ENCODE peak calls at places on chromosomes 6 and 20, in six cellular contexts. One of them, this sample, is unnamed.

GRCh38 chr20:21101453-21102251 is 4.5 kb downstream of the LINC00237 start:
- DNase-seq in uterus: no peak
- DNase-seq in pancreas: no peak
- DNase-seq in transverse colon: no peak
- DNase-seq in PC-9: no peak
- DNase-seq in kidney: peak; percentile 77
- DNase-seq in this sample: no peak

GRCh38 chr20:44851545-44851944 is 34.0 kb upstream of the YWHAB start:
- DNase-seq in uterus: no peak
- DNase-seq in pancreas: no peak
- DNase-seq in transverse colon: peak; percentile 63
- DNase-seq in PC-9: no peak
- DNase-seq in kidney: no peak
- DNase-seq in this sample: no peak

GRCh38 chr6:39143238-39143930 is 28.4 kb upstream of the SAYSD1 start:
- DNase-seq in uterus: no peak
- DNase-seq in pancreas: no peak
- DNase-seq in transverse colon: no peak
- DNase-seq in PC-9: no peak
- DNase-seq in kidney: peak; percentile 72
- DNase-seq in this sample: no peak

GRCh38 chr6:168035661-168036616 is 38.5 kb downstream of the KIF25 start:
- DNase-seq in uterus: no peak
- DNase-seq in pancreas: no peak
- DNase-seq in transverse colon: peak; percentile 61
- DNase-seq in PC-9: no peak
- DNase-seq in kidney: no peak
- DNase-seq in this sample: peak; percentile 60

GRCh38 chr6:145036848-145037567 is 698.3 kb downstream of the EPM2A start:
- DNase-seq in uterus: no peak
- DNase-seq in pancreas: no peak
- DNase-seq in transverse colon: no peak
- DNase-seq in PC-9: no peak
- DNase-seq in kidney: no peak
- DNase-seq in this sample: no peak

GRCh38 chr6:37984578-37984977 is 165.1 kb downstream of the ZFAND3 start:
- DNase-seq in uterus: no peak
- DNase-seq in pancreas: no peak
- DNase-seq in transverse colon: no peak
- DNase-seq in PC-9: no peak
- DNase-seq in kidney: no peak
- DNase-seq in this sample: no peak

GRCh38 chr6:106356382-106356781 is 4.1 kb upstream of the CRYBG1 start:
- DNase-seq in uterus: no peak
- DNase-seq in pancreas: no peak
- DNase-seq in transverse colon: no peak
- DNase-seq in PC-9: peak; percentile 85
- DNase-seq in kidney: no peak
- DNase-seq in this sample: no peak

GRCh38 chr20:40683221-40683893 is 5.7 kb downstream of the MAFB start:
- DNase-seq in uterus: no peak
- DNase-seq in pancreas: no peak
- DNase-seq in transverse colon: no peak
- DNase-seq in PC-9: no peak
- DNase-seq in kidney: peak; percentile 80
- DNase-seq in this sample: peak; percentile 36

GRCh38 chr6:86715676-86716075 is 221.7 kb upstream of the HTR1E start:
- DNase-seq in uterus: no peak
- DNase-seq in pancreas: no peak
- DNase-seq in transverse colon: no peak
- DNase-seq in PC-9: peak; percentile 66
- DNase-seq in kidney: no peak
- DNase-seq in this sample: no peak

GRCh38 chr6:137969874-137970273 is 102.8 kb downstream of the TNFAIP3 start:
- DNase-seq in uterus: no peak
- DNase-seq in pancreas: no peak
- DNase-seq in transverse colon: no peak
- DNase-seq in PC-9: no peak
- DNase-seq in kidney: no peak
- DNase-seq in this sample: no peak

GRCh38 chr20:61804896-61805295 is 260.8 kb downstream of the TAF4 start:
- DNase-seq in uterus: no peak
- DNase-seq in pancreas: no peak
- DNase-seq in transverse colon: no peak
- DNase-seq in PC-9: no peak
- DNase-seq in kidney: peak; percentile 16
- DNase-seq in this sample: no peak

GRCh38 chr6:130027948-130028347 is 9.6 kb downstream of the L3MBTL3 start:
- DNase-seq in uterus: no peak
- DNase-seq in pancreas: no peak
- DNase-seq in transverse colon: no peak
- DNase-seq in PC-9: no peak
- DNase-seq in kidney: no peak
- DNase-seq in this sample: no peak

GRCh38 chr6:13453771-13454251 is 33.6 kb downstream of the GFOD1 start:
- DNase-seq in uterus: no peak
- DNase-seq in pancreas: no peak
- DNase-seq in transverse colon: no peak
- DNase-seq in PC-9: peak; percentile 82
- DNase-seq in kidney: no peak
- DNase-seq in this sample: no peak

GRCh38 chr6:28789553-28790083 is 134.2 kb downstream of the TRIM27 start:
- DNase-seq in uterus: no peak
- DNase-seq in pancreas: no peak
- DNase-seq in transverse colon: no peak
- DNase-seq in PC-9: peak; percentile 61
- DNase-seq in kidney: no peak
- DNase-seq in this sample: no peak

GRCh38 chr6:4210619-4211419 is 75.4 kb upstream of the ECI2 start:
- DNase-seq in uterus: peak; percentile 44
- DNase-seq in pancreas: peak; percentile 45
- DNase-seq in transverse colon: peak; percentile 56
- DNase-seq in PC-9: no peak
- DNase-seq in kidney: no peak
- DNase-seq in this sample: peak; percentile 41

GRCh38 chr6:18501313-18502013 is 114.3 kb downstream of the RNF144B start:
- DNase-seq in uterus: peak; percentile 19
- DNase-seq in pancreas: no peak
- DNase-seq in transverse colon: peak; percentile 33
- DNase-seq in PC-9: peak; percentile 60
- DNase-seq in kidney: peak; percentile 89
- DNase-seq in this sample: peak; percentile 55

GRCh38 chr20:61252601-61253263 is 671 bp downstream of the CDH4 start:
- DNase-seq in uterus: no peak
- DNase-seq in pancreas: no peak
- DNase-seq in transverse colon: no peak
- DNase-seq in PC-9: no peak
- DNase-seq in kidney: no peak
- DNase-seq in this sample: no peak

GRCh38 chr20:1423625-1424106 is 30.8 kb upstream of the FKBP1A start:
- DNase-seq in uterus: no peak
- DNase-seq in pancreas: peak; percentile 46
- DNase-seq in transverse colon: peak; percentile 65
- DNase-seq in PC-9: peak; percentile 41
- DNase-seq in kidney: no peak
- DNase-seq in this sample: no peak

GRCh38 chr20:11807070-11807741 is 110.5 kb upstream of the BTBD3 start:
- DNase-seq in uterus: no peak
- DNase-seq in pancreas: no peak
- DNase-seq in transverse colon: no peak
- DNase-seq in PC-9: peak; percentile 64
- DNase-seq in kidney: no peak
- DNase-seq in this sample: no peak

GRCh38 chr6:5141046-5141445 is 55.9 kb downstream of the PPP1R3G start:
- DNase-seq in uterus: no peak
- DNase-seq in pancreas: no peak
- DNase-seq in transverse colon: no peak
- DNase-seq in PC-9: no peak
- DNase-seq in kidney: no peak
- DNase-seq in this sample: no peak

GRCh38 chr6:38012573-38012972 is 193.0 kb downstream of the ZFAND3 start:
- DNase-seq in uterus: no peak
- DNase-seq in pancreas: no peak
- DNase-seq in transverse colon: no peak
- DNase-seq in PC-9: no peak
- DNase-seq in kidney: no peak
- DNase-seq in this sample: peak; percentile 31

GRCh38 chr20:10784337-10785183 is 110.8 kb upstream of the JAG1 start:
- DNase-seq in uterus: no peak
- DNase-seq in pancreas: no peak
- DNase-seq in transverse colon: no peak
- DNase-seq in PC-9: no peak
- DNase-seq in kidney: no peak
- DNase-seq in this sample: no peak

DNA sequence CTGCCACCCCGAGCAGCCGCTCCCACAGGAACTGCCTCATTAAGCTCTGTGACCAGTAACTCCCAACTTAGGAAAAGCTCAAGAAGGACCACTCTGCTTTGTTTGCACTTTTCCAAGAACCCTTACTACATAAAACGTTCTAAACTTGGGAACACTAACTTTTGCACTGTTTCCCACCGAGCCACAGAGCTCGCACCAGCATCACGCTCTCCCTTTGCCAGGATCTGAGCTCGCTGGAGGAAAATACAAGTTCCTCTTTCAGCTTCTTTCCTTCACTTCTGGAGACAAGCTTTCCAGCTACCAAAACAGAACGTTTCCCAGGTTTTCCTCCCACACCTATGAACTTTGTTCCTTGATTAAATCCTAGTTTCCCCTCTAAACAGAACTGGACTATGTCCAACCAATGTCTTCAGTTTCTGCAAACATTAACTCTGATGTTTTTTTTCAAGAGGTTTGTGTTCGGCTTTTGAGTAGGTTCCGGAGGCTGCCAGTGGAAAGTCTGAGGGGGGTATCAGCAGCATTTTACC is 135.3 kb downstream of the LY86 start:
- DNase-seq in uterus: peak; percentile 39
- DNase-seq in pancreas: no peak
- DNase-seq in transverse colon: no peak
- DNase-seq in PC-9: no peak
- DNase-seq in kidney: no peak
- DNase-seq in this sample: no peak
- H3K27ac ChIP-seq in uterus: peak overlapping the region; percentile 91
- H3K27ac ChIP-seq in pancreas: peak overlapping the region; percentile 71
- H3K27ac ChIP-seq in transverse colon: peak overlapping the region; percentile 90
- H3K27ac ChIP-seq in PC-9: no peak overlapping the region
- H3K27ac ChIP-seq in kidney: peak overlapping the region; percentile 92
- H3K27ac ChIP-seq in this sample: peak overlapping the region; percentile 62

GRCh38 chr6:158991017-158991723 is 8.8 kb downstream of the RSPH3 start:
- DNase-seq in uterus: no peak
- DNase-seq in pancreas: no peak
- DNase-seq in transverse colon: no peak
- DNase-seq in PC-9: no peak
- DNase-seq in kidney: no peak
- DNase-seq in this sample: no peak

GRCh38 chr6:158999669-159000403 is at the start of gene RSPH3:
- DNase-seq in uterus: peak; percentile 87
- DNase-seq in pancreas: peak; percentile 97
- DNase-seq in transverse colon: peak; percentile 97
- DNase-seq in PC-9: peak; percentile 91
- DNase-seq in kidney: peak; percentile 98
- DNase-seq in this sample: peak; percentile 95

GRCh38 chr6:158999154-158999668 is 791 bp downstream of the RSPH3 start:
- DNase-seq in uterus: no peak
- DNase-seq in pancreas: no peak
- DNase-seq in transverse colon: no peak
- DNase-seq in PC-9: no peak
- DNase-seq in kidney: no peak
- DNase-seq in this sample: no peak

GRCh38 chr6:158993639-158994038 is 6.4 kb downstream of the RSPH3 start:
- DNase-seq in uterus: no peak
- DNase-seq in pancreas: no peak
- DNase-seq in transverse colon: no peak
- DNase-seq in PC-9: no peak
- DNase-seq in kidney: no peak
- DNase-seq in this sample: no peak

GRCh38 chr6:158996863-158997262 is 3.1 kb downstream of the RSPH3 start:
- DNase-seq in uterus: no peak
- DNase-seq in pancreas: no peak
- DNase-seq in transverse colon: no peak
- DNase-seq in PC-9: no peak
- DNase-seq in kidney: no peak
- DNase-seq in this sample: no peak
- H3K27ac ChIP-seq in uterus: no peak overlapping the region
- H3K27ac ChIP-seq in pancreas: no peak overlapping the region
- H3K27ac ChIP-seq in transverse colon: no peak overlapping the region
- H3K27ac ChIP-seq in PC-9: no peak overlapping the region
- H3K27ac ChIP-seq in kidney: no peak overlapping the region
- H3K27ac ChIP-seq in this sample: peak overlapping the region; percentile 27

DNA sequence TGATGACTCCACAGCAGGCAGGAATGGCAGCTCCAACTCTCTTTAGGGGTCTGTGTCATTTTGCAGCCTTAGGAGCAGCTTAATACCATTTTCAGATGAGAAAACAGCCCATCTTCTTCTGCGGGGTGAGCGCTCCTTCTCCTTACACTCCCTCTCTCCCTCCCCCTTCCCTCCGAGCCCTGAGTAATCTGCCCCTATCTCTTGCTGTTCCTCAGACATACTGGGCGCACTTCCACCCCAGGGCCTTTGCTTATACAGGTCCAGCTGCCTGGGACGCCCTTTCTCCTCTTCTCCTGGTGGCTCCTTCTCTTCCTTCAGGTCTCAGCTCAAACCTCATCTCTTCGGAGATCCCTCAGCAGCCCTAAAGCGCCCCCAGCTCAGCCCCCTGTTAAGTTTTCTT is 54.8 kb downstream of the SNAI1 start:
- DNase-seq in uterus: no peak
- DNase-seq in pancreas: no peak
- DNase-seq in transverse colon: no peak
- DNase-seq in PC-9: no peak
- DNase-seq in kidney: no peak
- DNase-seq in this sample: no peak
- H3K27ac ChIP-seq in uterus: no peak overlapping the region
- H3K27ac ChIP-seq in pancreas: no peak overlapping the region
- H3K27ac ChIP-seq in transverse colon: no peak overlapping the region
- H3K27ac ChIP-seq in PC-9: no peak overlapping the region
- H3K27ac ChIP-seq in kidney: no peak overlapping the region
- H3K27ac ChIP-seq in this sample: no peak overlapping the region

GRCh38 chr20:53930651-53931504 is 139.5 kb downstream of the BCAS1 start:
- DNase-seq in uterus: no peak
- DNase-seq in pancreas: no peak
- DNase-seq in transverse colon: no peak
- DNase-seq in PC-9: peak; percentile 92
- DNase-seq in kidney: no peak
- DNase-seq in this sample: no peak
- H3K27ac ChIP-seq in uterus: no peak overlapping the region
- H3K27ac ChIP-seq in pancreas: no peak overlapping the region
- H3K27ac ChIP-seq in transverse colon: no peak overlapping the region
- H3K27ac ChIP-seq in PC-9: peak overlapping the region; percentile 90
- H3K27ac ChIP-seq in kidney: no peak overlapping the region
- H3K27ac ChIP-seq in this sample: peak overlapping the region; percentile 29

GRCh38 chr6:139124887-139125672 is 9.8 kb upstream of the HECA start:
- DNase-seq in uterus: peak; percentile 37
- DNase-seq in pancreas: no peak
- DNase-seq in transverse colon: peak; percentile 82
- DNase-seq in PC-9: no peak
- DNase-seq in kidney: peak; percentile 68
- DNase-seq in this sample: peak; percentile 60

GRCh38 chr6:139131736-139132285 is 3.1 kb upstream of the HECA start:
- DNase-seq in uterus: no peak
- DNase-seq in pancreas: no peak
- DNase-seq in transverse colon: no peak
- DNase-seq in PC-9: no peak
- DNase-seq in kidney: no peak
- DNase-seq in this sample: no peak

GRCh38 chr6:139129284-139129683 is 5.6 kb upstream of the HECA start:
- DNase-seq in uterus: no peak
- DNase-seq in pancreas: no peak
- DNase-seq in transverse colon: no peak
- DNase-seq in PC-9: no peak
- DNase-seq in kidney: no peak
- DNase-seq in this sample: no peak

GRCh38 chr6:139126255-139126654 is 8.6 kb upstream of the HECA start:
- DNase-seq in uterus: no peak
- DNase-seq in pancreas: no peak
- DNase-seq in transverse colon: no peak
- DNase-seq in PC-9: no peak
- DNase-seq in kidney: no peak
- DNase-seq in this sample: no peak
- H3K27ac ChIP-seq in uterus: no peak overlapping the region
- H3K27ac ChIP-seq in pancreas: no peak overlapping the region
- H3K27ac ChIP-seq in transverse colon: peak overlapping the region; percentile 58
- H3K27ac ChIP-seq in PC-9: no peak overlapping the region
- H3K27ac ChIP-seq in kidney: no peak overlapping the region
- H3K27ac ChIP-seq in this sample: no peak overlapping the region

This sample was measured in heart left ventricle.